ENCODE peak calls at places on chromosomes 6 and 20, in five cellular contexts. W is nucleus accumbens, G is lung microvascular endothelial cell, Y is NCI-H226, Q is EL. F is an unnamed sample.

GRCh38 chr6:111606620-111607115 is 990 bp upstream of the TRAF3IP2 start:
- DNase-seq in W (no peak), G (no peak), Y (no peak), Q (peak; percentile 16), F (no peak)

GRCh38 chr6:132651062-132651461 is 7.9 kb downstream of the TAAR1 start:
- DNase-seq in W (no peak), G (no peak), Y (no peak), Q (no peak), F (no peak)

GRCh38 chr6:134564705-134565104 is 246.8 kb upstream of the SGK1 start:
- DNase-seq in W (peak; percentile 93), G (no peak), Y (no peak), Q (no peak), F (no peak)

GRCh38 chr20:25464501-25465204 is 57.2 kb downstream of the GINS1 start:
- DNase-seq in W (no peak), G (no peak), Y (no peak), Q (no peak), F (no peak)

GRCh38 chr20:48807586-48808381 is 20.0 kb downstream of the PREX1 start:
- DNase-seq in W (peak; percentile 68), G (no peak), Y (no peak), Q (no peak), F (no peak)

GRCh38 chr6:3612341-3613041 is 139.0 kb downstream of the PXDC1 start:
- DNase-seq in W (no peak), G (peak; percentile 61), Y (peak; percentile 92), Q (peak; percentile 95), F (peak; percentile 98)

GRCh38 chr6:134372603-134373281 is 54.8 kb upstream of the SGK1 start:
- DNase-seq in W (no peak), G (no peak), Y (peak; percentile 37), Q (peak; percentile 32), F (peak; percentile 77)

GRCh38 chr6:3314176-3314575 is 55.4 kb downstream of the PSMG4 start:
- DNase-seq in W (no peak), G (no peak), Y (no peak), Q (no peak), F (no peak)

GRCh38 chr6:116779569-116780164 is 14.1 kb upstream of the FAM162B start:
- DNase-seq in W (no peak), G (peak; percentile 54), Y (no peak), Q (peak; percentile 37), F (peak; percentile 49)

GRCh38 chr6:87164004-87164403 is 8.6 kb downstream of the ZNF292 start:
- DNase-seq in W (no peak), G (no peak), Y (no peak), Q (no peak), F (no peak)

GRCh38 chr6:50390416-50390815 is 322.9 kb upstream of the TFAP2D start:
- DNase-seq in W (no peak), G (no peak), Y (no peak), Q (no peak), F (no peak)

GRCh38 chr20:51142448-51142847 is 119.5 kb upstream of the KCNG1 start:
- DNase-seq in W (no peak), G (no peak), Y (no peak), Q (no peak), F (no peak)

F was measured in MCF 10A.